ENCODE peak calls at places on chromosomes 3 and 15, in six cellular contexts. Y is IMR-90, C is cardiac fibroblast, I is upper lobe of right lung, L is mammary epithelial cell, J is retinal pigment epithelial cell. U is an unnamed sample.
A peak's percentile ranks its signal among the peaks of the same experiment; 100 is the strongest.

GRCh38 chr3:71602256-71602655 is 18.7 kb upstream of the FOXP1 start:
- DNase-seq in L (no peak), I (no peak), J (no peak), Y (no peak), C (peak; percentile 7), U (no peak)

GRCh38 chr3:181363231-181363630 is 348.5 kb upstream of the SOX2 start:
- DNase-seq in J (no peak), C (no peak), L (no peak), I (no peak), Y (no peak), U (no peak)

GRCh38 chr3:43691120-43692002 is 623 bp downstream of the ABHD5 start:
- DNase-seq in C (no peak), L (peak; percentile 75), Y (peak; percentile 22), J (no peak), I (peak; percentile 94), U (no peak)

GRCh38 chr15:97645758-97646157 is 314.7 kb upstream of the ARRDC4 start:
- DNase-seq in J (no peak), I (no peak), L (no peak), C (no peak), Y (no peak), U (no peak)

GRCh38 chr15:66943456-66944095 is 121.8 kb upstream of the SMAD3 start:
- DNase-seq in I (no peak), L (no peak), J (no peak), C (no peak), Y (no peak), U (no peak)

GRCh38 chr3:139520028-139520737 is 19.4 kb downstream of the RBP1 start:
- DNase-seq in I (no peak), Y (peak; percentile 38), L (peak; percentile 41), J (no peak), C (peak; percentile 13), U (peak; percentile 55)

GRCh38 chr15:30923429-30923828 is 19.7 kb downstream of the FAN1 start:
- DNase-seq in C (no peak), L (no peak), I (no peak), Y (no peak), J (no peak), U (no peak)

GRCh38 chr3:39378092-39378491 is 5.1 kb upstream of the SLC25A38 start:
- DNase-seq in L (peak; percentile 43), C (peak; percentile 41), J (no peak), I (no peak), Y (peak; percentile 18), U (peak; percentile 70)

GRCh38 chr15:27853624-27854455 is 245.3 kb downstream of the OCA2 start:
- DNase-seq in J (no peak), L (no peak), I (no peak), Y (no peak), C (no peak), U (no peak)

GRCh38 chr3:29914861-29915524 is 634.1 kb downstream of the RBMS3 start:
- DNase-seq in L (peak; percentile 57), I (no peak), C (peak; percentile 57), Y (peak; percentile 78), J (peak; percentile 13), U (no peak)

GRCh38 chr3:4954256-4955000 is 24.8 kb upstream of the BHLHE40 start:
- DNase-seq in C (no peak), Y (no peak), I (no peak), L (no peak), J (no peak), U (no peak)

GRCh38 chr15:98682992-98683701 is 34.8 kb downstream of the IGF1R start:
- DNase-seq in L (peak; percentile 86), J (no peak), Y (peak; percentile 40), C (peak; percentile 37), I (no peak), U (no peak)

GRCh38 chr15:48688493-48688892 is 43.0 kb upstream of the FBN1 start:
- DNase-seq in C (no peak), I (no peak), Y (no peak), L (no peak), J (no peak), U (no peak)

GRCh38 chr15:22880068-22880980 is 41.9 kb downstream of the NIPA2 start:
- DNase-seq in Y (no peak), J (no peak), C (no peak), I (no peak), L (no peak), U (no peak)

GRCh38 chr3:107662109-107662477 is 139.3 kb downstream of the BBX start:
- DNase-seq in L (peak; percentile 28), I (no peak), C (peak; percentile 89), J (no peak), Y (peak; percentile 78), U (no peak)

GRCh38 chr3:42802876-42803799 is 1.2 kb downstream of the HIGD1A start:
- DNase-seq in I (no peak), J (no peak), C (peak; percentile 41), L (peak; percentile 39), Y (peak; percentile 22), U (no peak)

GRCh38 chr15:70853855-70854668 is at the start of gene LARP6:
- DNase-seq in I (no peak), C (peak; percentile 29), Y (peak; percentile 36), J (no peak), L (peak; percentile 22), U (peak; percentile 58)

GRCh38 chr3:172126741-172127140 is 87.4 kb downstream of the FNDC3B start:
- DNase-seq in C (no peak), I (no peak), J (no peak), L (no peak), Y (no peak), U (no peak)

GRCh38 chr15:26179906-26180305 is 316.8 kb upstream of the ATP10A start:
- DNase-seq in I (no peak), C (no peak), Y (no peak), L (no peak), J (no peak), U (no peak)

GRCh38 chr3:38722760-38723568 is 73.5 kb upstream of the SCN5A start:
- DNase-seq in I (no peak), L (no peak), J (no peak), Y (peak; percentile 85), C (peak; percentile 74), U (no peak)

GRCh38 chr3:174815750-174816149 is 43.4 kb upstream of the NAALADL2 start:
- DNase-seq in Y (no peak), J (no peak), L (no peak), I (no peak), C (no peak), U (no peak)

GRCh38 chr3:53216723-53217122 is 39.1 kb downstream of the TKT start:
- DNase-seq in C (no peak), I (no peak), Y (no peak), J (no peak), L (no peak), U (no peak)

GRCh38 chr3:184155644-184156521 is 706 bp downstream of the DVL3 start:
- DNase-seq in Y (peak; percentile 16), C (peak; percentile 53), I (peak; percentile 78), L (peak; percentile 48), J (no peak), U (peak; percentile 53)

GRCh38 chr3:122245513-122246174 is 62.2 kb downstream of the CASR start:
- DNase-seq in Y (peak; percentile 78), C (peak; percentile 28), I (no peak), J (no peak), L (peak; percentile 46), U (no peak)

GRCh38 chr15:40936234-40936708 is 7.1 kb downstream of the DLL4 start:
- DNase-seq in I (no peak), L (no peak), Y (no peak), C (no peak), J (no peak), U (no peak)

DNA sequence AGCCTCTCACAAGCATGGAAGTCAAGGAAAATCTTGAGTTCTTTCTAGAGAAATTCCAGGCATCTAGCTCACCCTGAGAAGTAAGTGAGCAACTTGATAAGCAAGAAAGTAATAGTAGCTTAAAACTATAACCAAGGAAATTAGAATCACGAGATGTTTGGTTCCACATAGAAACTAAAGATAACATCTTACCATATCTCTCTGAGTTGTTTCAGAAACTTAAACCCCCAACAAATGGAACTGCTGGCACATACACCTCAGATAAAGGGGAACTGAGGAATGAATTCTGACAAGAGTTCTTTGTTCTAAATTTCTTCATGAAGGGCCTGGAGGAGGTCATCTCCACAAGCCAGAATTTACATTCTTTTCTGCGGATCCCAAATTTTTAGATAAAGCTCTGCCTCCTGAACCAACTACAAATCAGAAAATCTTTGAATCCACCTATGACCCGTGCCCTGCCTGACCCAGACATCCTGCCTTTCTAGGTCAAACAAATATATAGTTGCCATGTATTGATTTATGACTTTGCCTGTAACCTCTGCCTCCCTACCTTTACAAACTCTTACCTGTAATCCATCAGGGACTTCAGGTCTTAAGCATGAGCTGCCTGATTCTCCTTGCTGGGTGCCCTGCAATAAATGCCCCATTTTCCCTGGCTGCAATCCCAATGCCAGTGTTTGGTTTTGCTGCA is 26.4 kb upstream of the ABHD17C start:
- DNase-seq in I (no peak), L (no peak), J (no peak), C (no peak), Y (no peak), U (no peak)
- TF ChIP-seq CTCF in I (no peak), L (no peak), J (no peak), C (no peak), Y (no peak), U (no peak)

DNA sequence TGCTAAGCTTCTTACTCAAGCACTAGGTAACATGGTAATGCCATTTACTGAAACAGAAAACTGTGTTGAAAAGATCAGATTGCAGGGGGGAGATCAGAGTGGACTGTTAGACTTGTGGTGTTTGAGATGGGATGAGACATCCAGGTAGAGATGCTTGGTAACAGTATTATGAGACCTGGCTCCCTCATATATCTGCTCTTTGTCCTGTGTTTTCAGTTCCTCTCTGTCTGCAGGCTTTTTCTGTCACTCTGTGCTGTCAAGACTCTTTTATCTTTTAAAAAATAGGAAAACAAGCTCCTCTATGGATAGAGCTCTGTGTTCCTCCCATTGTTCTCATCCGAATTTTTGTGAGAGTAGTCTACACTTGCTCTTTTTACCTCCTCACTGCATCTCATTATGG is 48.1 kb downstream of the CALML4 start:
- DNase-seq in L (no peak), C (no peak), I (no peak), Y (no peak), J (no peak), U (no peak)
- TF ChIP-seq CTCF in L (no peak), C (no peak), I (no peak), Y (no peak), J (no peak), U (no peak)

DNA sequence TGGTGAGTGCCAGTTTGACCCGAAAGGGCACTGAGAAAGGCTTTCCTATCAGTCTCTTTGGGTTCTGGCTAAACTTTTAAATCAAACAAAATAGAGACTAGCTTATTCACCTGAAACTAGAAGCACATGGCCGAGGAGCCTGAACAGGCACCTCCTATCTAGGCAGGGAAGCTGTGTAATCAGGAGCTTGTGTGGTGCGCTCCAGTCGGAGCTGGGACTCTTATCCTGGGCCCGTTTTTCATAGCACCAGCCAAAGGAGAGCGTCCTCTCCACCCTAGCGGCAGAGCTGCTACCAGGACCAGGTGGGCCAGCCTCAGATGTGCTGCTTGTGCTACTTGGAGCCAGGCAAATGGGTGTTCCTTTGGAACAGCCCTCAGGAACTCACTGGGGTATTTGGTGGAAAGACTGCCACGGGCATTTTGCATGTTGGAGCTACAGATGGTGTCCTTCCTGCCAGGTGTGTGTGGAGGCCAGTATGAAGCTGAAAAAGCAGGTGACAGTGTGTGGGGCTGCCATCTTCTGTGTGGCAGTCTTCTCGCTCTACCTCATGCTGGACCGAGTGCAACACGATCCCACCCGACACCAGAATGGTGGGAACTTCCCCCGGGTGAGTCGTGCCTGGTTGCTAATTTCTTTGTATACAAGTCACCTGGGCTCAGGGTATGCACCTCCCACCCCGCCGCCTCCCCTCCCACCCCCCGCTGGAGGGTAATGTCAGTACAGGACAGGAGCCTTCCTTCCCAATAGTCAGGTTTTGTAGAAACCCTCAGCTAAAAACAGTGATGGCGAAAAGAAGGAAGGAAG is 833 bp downstream of the MAN2A2 start:
- DNase-seq in L (no peak), J (no peak), Y (no peak), C (no peak), I (no peak), U (no peak)
- TF ChIP-seq CTCF in L (no peak), J (peak; percentile 34), Y (no peak), C (no peak), I (no peak), U (no peak)

GRCh38 chr3:125582707-125583106 is 12.6 kb downstream of the OSBPL11 start:
- DNase-seq in C (peak; percentile 12), J (no peak), I (no peak), Y (peak; percentile 32), L (no peak), U (peak; percentile 24)
- TF ChIP-seq CTCF in C (no peak), J (no peak), I (no peak), Y (peak; percentile 36), L (no peak), U (peak; percentile 39)

U was measured in GM10248.